ENCODE peak calls at places on chromosomes 13 and 19, in seven cellular contexts. One of them, this sample, is unnamed.

GRCh38 chr19:45499196-45500180 is 1.2 kb downstream of the PPM1N start:
- DNase-seq in neuronal stem cell: peak
- DNase-seq in endodermal cell: peak
- DNase-seq in SK-N-SH: peak
- DNase-seq in small intestine: peak
- DNase-seq in AG10803: peak
- DNase-seq in heart left ventricle: no peak
- DNase-seq in this sample: no peak

GRCh38 chr13:96027496-96027895 is 25.7 kb downstream of the UGGT2 start:
- DNase-seq in neuronal stem cell: no peak
- DNase-seq in endodermal cell: no peak
- DNase-seq in SK-N-SH: no peak
- DNase-seq in small intestine: no peak
- DNase-seq in AG10803: no peak
- DNase-seq in heart left ventricle: no peak
- DNase-seq in this sample: peak

GRCh38 chr19:30253581-30253996 is 118.6 kb upstream of the ZNF536 start:
- DNase-seq in neuronal stem cell: no peak
- DNase-seq in endodermal cell: peak
- DNase-seq in SK-N-SH: peak
- DNase-seq in small intestine: no peak
- DNase-seq in AG10803: peak
- DNase-seq in heart left ventricle: no peak
- DNase-seq in this sample: peak

GRCh38 chr13:73306688-73307087 is 247.9 kb downstream of the KLF5 start:
- DNase-seq in neuronal stem cell: no peak
- DNase-seq in endodermal cell: no peak
- DNase-seq in SK-N-SH: no peak
- DNase-seq in small intestine: no peak
- DNase-seq in AG10803: no peak
- DNase-seq in heart left ventricle: no peak
- DNase-seq in this sample: no peak

GRCh38 chr19:41415154-41415571 is 12.0 kb downstream of the B3GNT8 start:
- DNase-seq in neuronal stem cell: no peak
- DNase-seq in endodermal cell: no peak
- DNase-seq in SK-N-SH: no peak
- DNase-seq in small intestine: no peak
- DNase-seq in AG10803: no peak
- DNase-seq in heart left ventricle: no peak
- DNase-seq in this sample: no peak

GRCh38 chr19:40134866-40135265 is 44.1 kb upstream of the ZNF780A start:
- DNase-seq in neuronal stem cell: no peak
- DNase-seq in endodermal cell: no peak
- DNase-seq in SK-N-SH: no peak
- DNase-seq in small intestine: no peak
- DNase-seq in AG10803: no peak
- DNase-seq in heart left ventricle: no peak
- DNase-seq in this sample: no peak

GRCh38 chr13:109698779-109699178 is 87.6 kb downstream of the IRS2 start:
- DNase-seq in neuronal stem cell: no peak
- DNase-seq in endodermal cell: no peak
- DNase-seq in SK-N-SH: no peak
- DNase-seq in small intestine: no peak
- DNase-seq in AG10803: peak
- DNase-seq in heart left ventricle: no peak
- DNase-seq in this sample: no peak

GRCh38 chr19:2981898-2982297 is 4.5 kb downstream of the TLE6 start:
- DNase-seq in neuronal stem cell: no peak
- DNase-seq in endodermal cell: no peak
- DNase-seq in SK-N-SH: no peak
- DNase-seq in small intestine: no peak
- DNase-seq in AG10803: no peak
- DNase-seq in heart left ventricle: no peak
- DNase-seq in this sample: no peak

GRCh38 chr13:44305845-44306244 is 67.8 kb upstream of the SERP2 start:
- DNase-seq in neuronal stem cell: peak
- DNase-seq in endodermal cell: peak
- DNase-seq in SK-N-SH: no peak
- DNase-seq in small intestine: no peak
- DNase-seq in AG10803: peak
- DNase-seq in heart left ventricle: no peak
- DNase-seq in this sample: no peak

GRCh38 chr13:49791753-49792549 is 531 bp downstream of the KPNA3 start:
- DNase-seq in neuronal stem cell: peak
- DNase-seq in endodermal cell: peak
- DNase-seq in SK-N-SH: no peak
- DNase-seq in small intestine: peak
- DNase-seq in AG10803: peak
- DNase-seq in heart left ventricle: peak
- DNase-seq in this sample: peak

GRCh38 chr19:359653-359925 is 15.0 kb upstream of the MIER2 start:
- DNase-seq in neuronal stem cell: no peak
- DNase-seq in endodermal cell: no peak
- DNase-seq in SK-N-SH: no peak
- DNase-seq in small intestine: no peak
- DNase-seq in AG10803: no peak
- DNase-seq in heart left ventricle: peak
- DNase-seq in this sample: no peak

GRCh38 chr13:26168835-26169234 is 53.3 kb downstream of the RNF6 start:
- DNase-seq in neuronal stem cell: no peak
- DNase-seq in endodermal cell: no peak
- DNase-seq in SK-N-SH: no peak
- DNase-seq in small intestine: no peak
- DNase-seq in AG10803: no peak
- DNase-seq in heart left ventricle: no peak
- DNase-seq in this sample: no peak

GRCh38 chr13:113021391-113021790 is 52.4 kb downstream of the MCF2L start:
- DNase-seq in neuronal stem cell: no peak
- DNase-seq in endodermal cell: no peak
- DNase-seq in SK-N-SH: no peak
- DNase-seq in small intestine: no peak
- DNase-seq in AG10803: no peak
- DNase-seq in heart left ventricle: no peak
- DNase-seq in this sample: no peak

GRCh38 chr19:3368848-3369336 is 2.5 kb downstream of the NFIC start:
- DNase-seq in neuronal stem cell: no peak
- DNase-seq in endodermal cell: peak
- DNase-seq in SK-N-SH: no peak
- DNase-seq in small intestine: no peak
- DNase-seq in AG10803: peak
- DNase-seq in heart left ventricle: no peak
- DNase-seq in this sample: no peak

GRCh38 chr13:21749410-21749809 is 78.5 kb downstream of the FGF9 start:
- DNase-seq in neuronal stem cell: no peak
- DNase-seq in endodermal cell: no peak
- DNase-seq in SK-N-SH: no peak
- DNase-seq in small intestine: no peak
- DNase-seq in AG10803: peak
- DNase-seq in heart left ventricle: no peak
- DNase-seq in this sample: peak

GRCh38 chr13:30191491-30192100 is 115.8 kb downstream of the KATNAL1 start:
- DNase-seq in neuronal stem cell: no peak
- DNase-seq in endodermal cell: no peak
- DNase-seq in SK-N-SH: no peak
- DNase-seq in small intestine: peak
- DNase-seq in AG10803: peak
- DNase-seq in heart left ventricle: no peak
- DNase-seq in this sample: peak

DNA sequence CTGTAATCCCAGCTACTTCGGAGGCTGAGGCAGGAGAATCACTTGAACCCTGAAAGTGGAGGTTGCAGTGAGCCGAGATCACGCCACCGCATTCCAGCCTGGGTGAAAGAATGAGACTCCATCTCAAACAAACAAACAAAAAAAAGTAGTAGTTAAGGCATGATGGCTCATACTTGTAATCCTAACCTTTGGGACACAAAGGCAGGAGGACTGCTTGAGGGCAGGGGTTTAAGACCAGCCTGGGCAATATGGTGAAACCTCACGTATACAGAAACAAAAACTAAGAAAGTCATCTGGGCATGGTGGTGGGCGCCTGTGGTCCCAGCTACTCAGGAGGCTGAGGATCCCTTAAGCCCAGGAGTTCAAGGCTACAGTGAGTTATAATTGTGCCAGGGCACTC is 1.8 kb downstream of the DNMT1 start:
- DNase-seq in neuronal stem cell: no peak
- DNase-seq in endodermal cell: no peak
- DNase-seq in SK-N-SH: no peak
- DNase-seq in small intestine: no peak
- DNase-seq in AG10803: no peak
- DNase-seq in heart left ventricle: no peak
- DNase-seq in this sample: no peak
- H3K4me3 ChIP-seq in neuronal stem cell: no peak
- H3K4me3 ChIP-seq in endodermal cell: peak
- H3K4me3 ChIP-seq in SK-N-SH: no peak
- H3K4me3 ChIP-seq in small intestine: no peak
- H3K4me3 ChIP-seq in AG10803: no peak
- H3K4me3 ChIP-seq in heart left ventricle: no peak
- H3K4me3 ChIP-seq in this sample: peak

GRCh38 chr13:107866007-107866665 is 349.2 kb downstream of the LIG4 start:
- DNase-seq in neuronal stem cell: peak
- DNase-seq in endodermal cell: peak
- DNase-seq in SK-N-SH: peak
- DNase-seq in small intestine: no peak
- DNase-seq in AG10803: peak
- DNase-seq in heart left ventricle: no peak
- DNase-seq in this sample: peak
- H3K4me3 ChIP-seq in neuronal stem cell: peak
- H3K4me3 ChIP-seq in endodermal cell: peak
- H3K4me3 ChIP-seq in SK-N-SH: peak
- H3K4me3 ChIP-seq in small intestine: no peak
- H3K4me3 ChIP-seq in AG10803: peak
- H3K4me3 ChIP-seq in heart left ventricle: peak
- H3K4me3 ChIP-seq in this sample: peak

GRCh38 chr13:46176756-46177155 is 5.2 kb downstream of the LCP1 start:
- DNase-seq in neuronal stem cell: no peak
- DNase-seq in endodermal cell: no peak
- DNase-seq in SK-N-SH: no peak
- DNase-seq in small intestine: peak
- DNase-seq in AG10803: no peak
- DNase-seq in heart left ventricle: no peak
- DNase-seq in this sample: no peak

GRCh38 chr13:46180393-46180792 is 1.6 kb downstream of the LCP1 start:
- DNase-seq in neuronal stem cell: no peak
- DNase-seq in endodermal cell: no peak
- DNase-seq in SK-N-SH: no peak
- DNase-seq in small intestine: no peak
- DNase-seq in AG10803: no peak
- DNase-seq in heart left ventricle: no peak
- DNase-seq in this sample: no peak

GRCh38 chr13:46178143-46178542 is 3.8 kb downstream of the LCP1 start:
- DNase-seq in neuronal stem cell: no peak
- DNase-seq in endodermal cell: no peak
- DNase-seq in SK-N-SH: no peak
- DNase-seq in small intestine: no peak
- DNase-seq in AG10803: no peak
- DNase-seq in heart left ventricle: no peak
- DNase-seq in this sample: no peak

GRCh38 chr13:46179576-46180368 is 2.2 kb downstream of the LCP1 start:
- DNase-seq in neuronal stem cell: no peak
- DNase-seq in endodermal cell: no peak
- DNase-seq in SK-N-SH: no peak
- DNase-seq in small intestine: peak
- DNase-seq in AG10803: no peak
- DNase-seq in heart left ventricle: peak
- DNase-seq in this sample: no peak

GRCh38 chr13:46178821-46179220 is 3.2 kb downstream of the LCP1 start:
- DNase-seq in neuronal stem cell: no peak
- DNase-seq in endodermal cell: no peak
- DNase-seq in SK-N-SH: no peak
- DNase-seq in small intestine: no peak
- DNase-seq in AG10803: no peak
- DNase-seq in heart left ventricle: no peak
- DNase-seq in this sample: no peak
- H3K4me3 ChIP-seq in neuronal stem cell: no peak
- H3K4me3 ChIP-seq in endodermal cell: no peak
- H3K4me3 ChIP-seq in SK-N-SH: no peak
- H3K4me3 ChIP-seq in small intestine: no peak
- H3K4me3 ChIP-seq in AG10803: no peak
- H3K4me3 ChIP-seq in heart left ventricle: no peak
- H3K4me3 ChIP-seq in this sample: no peak

DNA sequence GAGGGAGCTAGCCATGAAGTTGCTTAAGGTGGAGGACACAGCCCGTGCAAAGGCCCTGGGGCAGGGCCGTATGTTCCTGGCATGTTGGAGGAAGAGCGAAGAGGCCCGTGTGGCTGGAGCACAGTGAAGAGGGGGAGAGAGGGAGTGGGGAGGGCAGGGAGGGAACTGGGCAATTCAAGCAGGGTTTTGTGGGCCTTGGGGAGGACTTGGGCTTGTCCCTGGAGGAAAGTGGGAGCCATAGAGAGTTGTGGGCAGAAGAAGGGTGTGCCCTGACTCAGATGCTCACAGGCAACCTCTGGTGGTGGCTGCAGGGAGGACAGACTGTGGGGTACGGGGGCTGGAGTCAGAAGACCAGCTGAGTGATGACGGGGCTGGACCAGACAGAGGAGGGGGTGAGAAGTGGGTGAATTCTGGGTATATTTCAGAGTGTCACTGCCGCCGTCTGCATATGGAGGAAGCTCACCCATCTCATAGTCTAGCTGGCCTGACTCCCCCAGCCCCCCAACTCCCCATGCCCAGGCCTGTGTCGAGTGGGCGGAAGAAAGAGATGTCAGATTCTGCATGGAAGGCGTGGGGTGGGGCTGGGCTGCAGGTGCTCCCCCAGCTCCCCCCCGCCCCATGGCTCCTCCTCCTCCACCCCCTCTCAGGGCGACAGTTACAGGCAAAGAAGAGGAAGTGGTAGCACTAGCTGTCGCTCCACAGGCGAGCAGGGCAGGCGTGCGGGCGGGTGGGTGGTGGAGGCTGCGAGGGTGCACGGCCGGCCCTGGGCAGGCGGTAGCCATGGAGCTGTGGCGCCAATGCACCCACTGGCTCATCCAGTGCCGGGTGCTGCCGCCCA is at the start of gene VAV1:
- DNase-seq in neuronal stem cell: no peak
- DNase-seq in endodermal cell: peak
- DNase-seq in SK-N-SH: peak
- DNase-seq in small intestine: peak
- DNase-seq in AG10803: no peak
- DNase-seq in heart left ventricle: peak
- DNase-seq in this sample: no peak
- H3K4me3 ChIP-seq in neuronal stem cell: no peak
- H3K4me3 ChIP-seq in endodermal cell: no peak
- H3K4me3 ChIP-seq in SK-N-SH: no peak
- H3K4me3 ChIP-seq in small intestine: peak
- H3K4me3 ChIP-seq in AG10803: no peak
- H3K4me3 ChIP-seq in heart left ventricle: peak
- H3K4me3 ChIP-seq in this sample: no peak